ENCODE peak calls at places on chromosomes 16 and 17, in ten cellular contexts. Z is stimulated activated CD8-positive, alpha-beta memory T cell treated with anti-CD3 and anti-CD28 coated beads, Interleukin-12 subunit alpha, Interleukin-12 subunit beta, amount 100 ng/mL, for 4 hours; W is activated B cell treated with CpG ODN at 0.5 μM for 24 hours; Y is anterior cingulate cortex; K is fibroblast of villous mesenchyme; M is Daoy; D is A549; Q is iPS-NIHi11; N is globus pallidus; V is fibroblast of pulmonary artery. A is an unnamed sample.

GRCh38 chr17:68794636-68795503 is 160.3 kb downstream of the ABCA8 start:
- DNase-seq in Z (no peak), W (no peak), Y (no peak), K (peak; percentile 75), M (no peak), D (no peak), Q (no peak), N (peak; percentile 98), V (peak; percentile 86), A (no peak)

GRCh38 chr17:8649157-8650118 is 18.9 kb upstream of the MYH10 start:
- DNase-seq in Z (no peak), W (no peak), Y (no peak), K (peak; percentile 84), M (peak; percentile 41), D (no peak), Q (no peak), N (no peak), V (peak; percentile 97), A (no peak)

GRCh38 chr16:10729649-10730048 is 14.0 kb upstream of the NUBP1 start:
- DNase-seq in Z (no peak), W (no peak), Y (no peak), K (peak; percentile 17), M (peak; percentile 83), D (peak; percentile 80), Q (peak; percentile 24), N (no peak), V (peak; percentile 42), A (no peak)

GRCh38 chr17:83199500-83200201 is 120.2 kb downstream of the METRNL start:
- DNase-seq in Z (peak; percentile 43), W (peak; percentile 28), Y (no peak), K (no peak), M (no peak), D (no peak), Q (no peak), N (no peak), V (no peak), A (no peak)

GRCh38 chr16:23174622-23175021 is 7.9 kb upstream of the SCNN1G start:
- DNase-seq in Z (no peak), W (no peak), Y (no peak), K (peak; percentile 16), M (no peak), D (no peak), Q (peak; percentile 41), N (no peak), V (peak; percentile 29), A (no peak)

GRCh38 chr17:9225305-9226101 is 204.2 kb downstream of the NTN1 start:
- DNase-seq in Z (no peak), W (no peak), Y (no peak), K (no peak), M (no peak), D (no peak), Q (peak; percentile 78), N (no peak), V (no peak), A (no peak)

GRCh38 chr17:7379134-7379533 is 1.8 kb upstream of the TNK1 start:
- DNase-seq in Z (no peak), W (no peak), Y (no peak), K (no peak), M (no peak), D (no peak), Q (no peak), N (no peak), V (no peak), A (no peak)

GRCh38 chr16:15611610-15612009 is 31.3 kb downstream of the MARF1 start:
- DNase-seq in Z (no peak), W (no peak), Y (no peak), K (no peak), M (no peak), D (no peak), Q (no peak), N (no peak), V (no peak), A (no peak)

GRCh38 chr17:68456529-68457167 is 648 bp downstream of the WIPI1 start:
- DNase-seq in Z (no peak), W (no peak), Y (peak; percentile 44), K (peak; percentile 95), M (peak; percentile 89), D (peak; percentile 84), Q (peak; percentile 87), N (peak; percentile 79), V (peak; percentile 92), A (peak; percentile 75)

GRCh38 chr17:45325810-45326209 is 9.0 kb upstream of the MAP3K14 start:
- DNase-seq in Z (no peak), W (no peak), Y (no peak), K (no peak), M (no peak), D (no peak), Q (no peak), N (no peak), V (no peak), A (no peak)

GRCh38 chr17:50802609-50803571 is 32.5 kb upstream of the WFIKKN2 start:
- DNase-seq in Z (no peak), W (no peak), Y (no peak), K (no peak), M (no peak), D (no peak), Q (no peak), N (no peak), V (no peak), A (peak; percentile 29)

GRCh38 chr17:79991140-79991923 is 44.3 kb downstream of the TBC1D16 start:
- DNase-seq in Z (peak; percentile 62), W (peak; percentile 67), Y (peak; percentile 63), K (peak; percentile 81), M (peak; percentile 65), D (peak; percentile 88), Q (peak; percentile 98), N (peak; percentile 75), V (peak; percentile 78), A (peak; percentile 95)

GRCh38 chr17:72390675-72391501 is 270.1 kb downstream of the SOX9 start:
- DNase-seq in Z (no peak), W (no peak), Y (no peak), K (peak; percentile 57), M (peak; percentile 81), D (peak; percentile 46), Q (no peak), N (no peak), V (peak; percentile 33), A (no peak)

GRCh38 chr17:74442670-74443515 is 11.0 kb downstream of the GPRC5C start:
- DNase-seq in Z (no peak), W (peak; percentile 60), Y (no peak), K (no peak), M (peak; percentile 67), D (peak; percentile 66), Q (peak; percentile 71), N (peak; percentile 66), V (peak; percentile 63), A (peak; percentile 85)

GRCh38 chr17:48731355-48731754 is 2.8 kb upstream of the HOXB13 start:
- DNase-seq in Z (no peak), W (no peak), Y (no peak), K (no peak), M (no peak), D (no peak), Q (no peak), N (no peak), V (no peak), A (no peak)

GRCh38 chr16:86960266-86960665 is 356.9 kb downstream of the C16orf95 start:
- DNase-seq in Z (no peak), W (no peak), Y (no peak), K (no peak), M (no peak), D (no peak), Q (no peak), N (peak; percentile 51), V (no peak), A (no peak)

GRCh38 chr17:3963214-3964201 is 729 bp downstream of the ATP2A3 start:
- DNase-seq in Z (peak; percentile 41), W (peak; percentile 72), Y (no peak), K (no peak), M (no peak), D (no peak), Q (no peak), N (no peak), V (no peak), A (no peak)

GRCh38 chr16:85380905-85381737 is 232.0 kb upstream of the GSE1 start:
- DNase-seq in Z (no peak), W (no peak), Y (no peak), K (no peak), M (no peak), D (no peak), Q (no peak), N (no peak), V (no peak), A (no peak)